ENCODE peak calls at places on chromosome 10, in four cellular contexts. E is AG20443, D is RPMI8226, U is neural crest cell. H is an unnamed sample.

GRCh38 chr10:3213174-3213573 is 40.6 kb upstream of the PITRM1 start:
- DNase-seq in D (no peak), E (no peak), U (no peak), H (no peak)

GRCh38 chr10:128027306-128027705 is 98.9 kb downstream of the MKI67 start:
- DNase-seq in E (no peak), D (no peak), U (no peak), H (no peak)

GRCh38 chr10:44947356-44948152 is 12.0 kb upstream of the RASSF4 start:
- DNase-seq in D (no peak), E (no peak), U (no peak), H (no peak)

GRCh38 chr10:119006451-119007210 is 22.9 kb upstream of the NANOS1 start:
- DNase-seq in E (peak; percentile 91), U (no peak), D (no peak), H (peak; percentile 97)

GRCh38 chr10:10677479-10677878 is 340.2 kb upstream of the CELF2 start:
- DNase-seq in U (peak; percentile 56), D (peak; percentile 28), E (peak; percentile 71), H (no peak)

GRCh38 chr10:60732240-60733188 is 45.8 kb upstream of the CDK1 start:
- DNase-seq in E (peak; percentile 20), U (peak; percentile 8), D (peak; percentile 4), H (peak; percentile 7)

GRCh38 chr10:29470355-29470705 is 164.4 kb downstream of the SVIL start:
- DNase-seq in E (no peak), U (peak; percentile 27), D (no peak), H (no peak)

GRCh38 chr10:132715791-132716680 is 69.9 kb downstream of the NKX6-2 start:
- DNase-seq in D (no peak), U (no peak), E (no peak), H (no peak)

GRCh38 chr10:110671788-110672579 is 27.8 kb downstream of the RBM20 start:
- DNase-seq in D (peak; percentile 83), E (peak; percentile 92), U (peak; percentile 75), H (peak; percentile 77)

GRCh38 chr10:25689346-25690095 is 244.5 kb upstream of the MYO3A start:
- DNase-seq in D (no peak), E (no peak), U (no peak), H (no peak)

GRCh38 chr10:27642023-27642589 is 103.5 kb downstream of the MKX start:
- DNase-seq in U (no peak), D (no peak), E (no peak), H (no peak)